ENCODE peak calls at places on chromosome 21, in four cellular contexts. U is A549; F is esophagus squamous epithelium; T is CD8-positive, alpha-beta memory T cell. A is an unnamed sample.

GRCh38 chr21:39430954-39431353 is 14.6 kb downstream of the LCA5L start:
- DNase-seq in U (no peak), F (no peak), T (no peak), A (no peak)

GRCh38 chr21:20377250-20377649 is 621.0 kb upstream of the NCAM2 start:
- DNase-seq in U (no peak), F (no peak), T (no peak), A (no peak)

GRCh38 chr21:28885853-28886177 is 106.9 kb downstream of the LTN1 start:
- DNase-seq in U (no peak), F (no peak), T (no peak), A (no peak)

GRCh38 chr21:46096596-46096981 is 1.3 kb upstream of the COL6A2 start:
- DNase-seq in U (no peak), F (no peak), T (peak), A (no peak)

GRCh38 chr21:16534408-16535099 is 804.8 kb downstream of the USP25 start:
- DNase-seq in U (peak), F (no peak), T (no peak), A (no peak)

GRCh38 chr21:15250384-15250783 is 185.6 kb upstream of the NRIP1 start:
- DNase-seq in U (peak), F (no peak), T (no peak), A (no peak)

GRCh38 chr21:16116798-16117197 is 387.0 kb downstream of the USP25 start:
- DNase-seq in U (peak), F (no peak), T (no peak), A (no peak)

GRCh38 chr21:27622636-27623035 is 655.7 kb upstream of the ADAMTS5 start:
- DNase-seq in U (no peak), F (no peak), T (no peak), A (no peak)

GRCh38 chr21:46144464-46145070 is 10.8 kb downstream of the FTCD start:
- DNase-seq in U (no peak), F (no peak), T (no peak), A (no peak)

GRCh38 chr21:20618878-20619277 is 379.3 kb upstream of the NCAM2 start:
- DNase-seq in U (no peak), F (no peak), T (no peak), A (no peak)

GRCh38 chr21:46038871-46039397 is 57.4 kb downstream of the COL6A1 start:
- DNase-seq in U (no peak), F (no peak), T (no peak), A (no peak)

GRCh38 chr21:29175408-29176147 is 45.1 kb downstream of the MAP3K7CL start:
- DNase-seq in U (peak), F (no peak), T (no peak), A (no peak)

GRCh38 chr21:39863111-39863510 is 4.1 kb upstream of the PCP4 start:
- DNase-seq in U (no peak), F (no peak), T (no peak), A (no peak)

GRCh38 chr21:34986561-34987533 is 62.3 kb downstream of the RUNX1 start:
- DNase-seq in U (no peak), F (no peak), T (peak), A (peak)

GRCh38 chr21:16767201-16767600 is 745.6 kb upstream of the CXADR start:
- DNase-seq in U (no peak), F (no peak), T (no peak), A (no peak)

DNA sequence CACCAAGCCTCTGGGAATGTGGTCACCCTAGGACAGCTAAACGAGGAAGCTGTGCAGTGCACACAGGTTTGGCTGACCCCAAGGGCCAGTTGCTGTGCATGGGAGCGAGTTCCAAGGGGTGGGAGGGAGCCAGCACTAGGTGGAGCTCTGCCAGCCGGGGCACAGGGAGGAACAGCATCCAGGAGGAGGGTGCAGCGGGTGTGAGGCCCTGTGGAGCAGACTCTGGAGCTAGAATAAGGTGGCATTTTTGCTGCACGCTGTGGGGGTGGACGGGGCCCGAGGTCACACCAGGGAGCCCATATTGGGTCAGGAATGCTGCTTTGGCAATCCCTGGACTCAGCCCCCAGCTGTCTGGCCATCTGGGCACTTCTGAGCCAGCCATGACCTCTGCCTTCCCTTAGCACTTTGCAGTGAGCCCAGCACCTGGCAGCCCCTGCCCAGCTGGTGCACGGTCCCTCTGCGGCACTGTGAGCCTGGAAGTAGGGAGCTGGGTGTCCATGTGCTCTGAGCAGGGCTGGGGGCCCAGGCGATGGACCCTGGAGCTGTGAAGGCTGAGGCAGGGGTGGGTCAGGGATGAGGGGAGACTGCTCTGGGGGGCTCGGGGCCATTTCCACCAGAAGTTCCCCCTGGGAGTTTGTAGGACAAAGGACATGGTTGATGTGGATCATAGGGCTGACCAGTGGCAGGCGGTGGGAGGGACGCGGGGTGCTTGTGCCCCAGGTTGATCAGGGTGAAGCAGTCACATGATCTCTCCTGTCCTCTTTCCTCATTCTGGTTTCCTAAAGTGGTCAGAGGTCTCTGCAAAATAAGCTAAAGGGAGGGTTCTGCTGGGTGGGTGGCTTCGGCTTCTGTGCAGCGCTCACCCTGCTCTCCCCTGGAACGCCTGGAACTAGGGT is 8.9 kb downstream of the PDXK start:
- DNase-seq in U (peak), F (no peak), T (no peak), A (no peak)
- H3K4me3 ChIP-seq in U (peak), F (peak), T (peak), A (peak)

DNA sequence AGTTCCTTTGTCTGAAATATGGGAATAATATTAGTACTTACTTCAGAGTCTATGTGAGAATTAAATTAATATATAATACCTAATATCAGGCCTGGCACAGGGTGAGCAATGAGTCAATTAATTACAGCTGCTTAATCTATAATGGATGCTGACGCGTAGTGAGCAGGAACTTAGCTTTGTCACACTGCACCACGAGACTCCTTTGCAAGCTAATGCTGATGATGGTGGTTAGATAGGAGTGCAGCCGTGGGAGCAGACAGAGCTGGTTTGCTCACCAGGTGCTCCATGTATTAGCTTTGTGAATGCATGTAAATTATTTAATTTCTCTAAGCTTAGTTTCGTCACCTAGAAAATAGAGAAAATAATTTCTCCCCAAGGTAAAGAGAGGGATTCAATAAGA is 35.1 kb downstream of the KCNJ15 start:
- DNase-seq in U (no peak), F (no peak), T (no peak), A (no peak)
- H3K27ac ChIP-seq in U (peak), F (peak), T (no peak), A (no peak)

GRCh38 chr21:33578959-33579542 is 9.4 kb downstream of the DONSON start:
- DNase-seq in U (no peak), F (no peak), T (no peak), A (no peak)
- H3K4me3 ChIP-seq in U (no peak), F (no peak), T (no peak), A (no peak)

GRCh38 chr21:45012661-45013270 is 61.6 kb upstream of the ADARB1 start:
- DNase-seq in U (peak), F (no peak), T (peak), A (no peak)

GRCh38 chr21:45011426-45011825 is 63.0 kb upstream of the ADARB1 start:
- DNase-seq in U (no peak), F (no peak), T (peak), A (no peak)

GRCh38 chr21:45013271-45013841 is 61.0 kb upstream of the ADARB1 start:
- DNase-seq in U (no peak), F (no peak), T (peak), A (no peak)

GRCh38 chr21:45010860-45011259 is 63.5 kb upstream of the ADARB1 start:
- DNase-seq in U (no peak), F (no peak), T (peak), A (no peak)

DNA sequence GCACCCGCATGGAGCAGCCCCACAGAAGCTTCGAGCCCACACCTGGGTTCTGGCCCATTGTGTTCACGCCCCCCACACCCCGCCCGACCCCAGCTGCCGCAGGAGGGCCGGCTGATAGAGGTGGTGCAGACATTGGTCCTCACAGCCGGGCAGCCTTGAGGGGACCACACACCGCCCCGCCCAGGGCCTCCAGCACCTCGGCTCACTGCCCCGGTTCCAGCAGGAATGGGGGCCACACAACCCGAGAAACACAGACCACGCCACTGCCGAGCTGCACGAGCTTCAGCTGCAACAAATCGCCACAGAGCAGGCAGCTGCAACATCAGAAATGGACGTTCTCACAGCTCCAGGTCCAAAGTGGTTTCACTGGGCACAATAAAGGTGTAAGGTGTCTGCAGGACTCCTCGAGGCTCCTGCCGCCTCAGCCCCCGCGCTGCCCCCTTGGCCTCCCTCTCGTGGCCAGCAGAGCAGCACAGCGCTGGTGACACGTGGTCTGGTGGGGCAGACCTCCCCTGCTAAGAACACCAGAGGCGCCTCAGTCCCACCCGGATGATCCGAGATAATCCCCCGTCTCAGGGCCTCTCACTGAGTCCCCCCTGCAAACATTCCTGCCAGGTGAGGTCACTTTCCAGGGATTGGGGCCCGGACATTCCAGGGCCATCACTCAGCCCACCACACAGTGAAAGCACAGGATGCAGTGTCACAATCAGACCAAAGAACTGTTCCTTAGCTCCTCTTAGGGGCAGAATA is 62.3 kb upstream of the ADARB1 start:
- DNase-seq in U (peak), F (no peak), T (peak), A (no peak)
- H3K27ac ChIP-seq in U (peak), F (no peak), T (no peak), A (no peak)

GRCh38 chr21:45018131-45019075 is 56.0 kb upstream of the ADARB1 start:
- DNase-seq in U (no peak), F (no peak), T (peak), A (no peak)
- H3K4me3 ChIP-seq in U (peak), F (peak), T (no peak), A (no peak)

GRCh38 chr21:36134820-36135390 is at the start of gene CBR3:
- DNase-seq in U (peak), F (no peak), T (peak), A (no peak)
- H3K27ac ChIP-seq in U (peak), F (peak), T (peak), A (peak)

DNA sequence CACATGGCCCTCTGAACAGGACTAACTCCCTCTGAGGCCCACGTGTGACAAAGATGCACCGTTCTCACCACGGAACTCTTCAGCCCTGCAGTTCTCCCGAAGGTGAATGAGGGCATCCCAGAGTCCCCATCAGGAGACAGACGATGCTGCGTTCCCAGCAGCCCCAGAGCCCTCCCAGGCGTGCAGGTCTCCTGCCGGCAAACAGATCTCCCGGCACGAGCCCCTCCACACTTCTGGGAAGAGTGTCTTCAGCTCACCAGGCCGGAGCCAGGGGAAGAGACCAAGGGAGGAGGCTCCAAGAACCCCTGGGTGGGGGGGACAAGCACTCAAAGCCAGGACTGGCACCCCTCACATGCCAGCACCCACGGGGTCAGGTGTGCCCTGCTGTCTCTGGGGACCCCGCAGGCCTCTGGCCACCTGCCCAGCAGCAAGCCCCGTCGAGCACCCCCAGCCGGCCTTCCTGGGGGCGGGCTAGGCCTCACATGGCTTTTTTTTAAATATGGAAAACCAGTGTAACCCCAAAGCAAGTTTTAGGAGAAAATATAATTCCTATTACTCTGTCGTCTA is 45.1 kb upstream of the TRAPPC10 start:
- DNase-seq in U (no peak), F (no peak), T (no peak), A (no peak)
- H3K4me3 ChIP-seq in U (no peak), F (no peak), T (no peak), A (no peak)

GRCh38 chr21:43367296-43367695 is 59.6 kb downstream of the SIK1 start:
- DNase-seq in U (no peak), F (no peak), T (no peak), A (no peak)
- H3K27ac ChIP-seq in U (peak), F (no peak), T (no peak), A (no peak)

GRCh38 chr21:26570203-26570602 is 2.9 kb downstream of the CYYR1 start:
- DNase-seq in U (no peak), F (no peak), T (no peak), A (no peak)

GRCh38 chr21:26572026-26572425 is 1.1 kb downstream of the CYYR1 start:
- DNase-seq in U (no peak), F (no peak), T (no peak), A (no peak)

GRCh38 chr21:26572668-26573381 is at the start of gene CYYR1:
- DNase-seq in U (no peak), F (no peak), T (no peak), A (no peak)
- H3K4me3 ChIP-seq in U (no peak), F (peak), T (no peak), A (no peak)

GRCh38 chr21:41634858-41635257 is 126.9 kb upstream of the TMPRSS2 start:
- DNase-seq in U (no peak), F (no peak), T (no peak), A (no peak)

GRCh38 chr21:41633627-41634026 is 125.7 kb upstream of the TMPRSS2 start:
- DNase-seq in U (no peak), F (no peak), T (no peak), A (no peak)

GRCh38 chr21:41631564-41632461 is 123.9 kb upstream of the TMPRSS2 start:
- DNase-seq in U (peak), F (no peak), T (no peak), A (no peak)

GRCh38 chr21:41634211-41634694 is 126.3 kb upstream of the TMPRSS2 start:
- DNase-seq in U (peak), F (no peak), T (no peak), A (no peak)

GRCh38 chr21:41632748-41633475 is 125.0 kb upstream of the TMPRSS2 start:
- DNase-seq in U (no peak), F (no peak), T (no peak), A (no peak)
- H3K27ac ChIP-seq in U (peak), F (peak), T (no peak), A (no peak)